ENCODE peak calls at places on chromosome 9, in eight cellular contexts. One of them, this sample, is unnamed.

GRCh38 chr9:86868611-86869010 is 78.7 kb downstream of the GAS1 start:
- DNase-seq in stimulated activated CD8-positive, alpha-beta memory T cell treated with anti-CD3 and anti-CD28 coated beads, Interleukin-15, amount 100 ng/mL, for 24 hours: no peak
- DNase-seq in tibial artery: no peak
- DNase-seq in CD4-positive, alpha-beta T cell: no peak
- DNase-seq in T-helper 17 cell: no peak
- DNase-seq in foreskin fibroblast: peak
- DNase-seq in activated naive CD4-positive, alpha-beta T cell treated with anti-CD3 and anti-CD28 coated beads for 36 hours: no peak
- DNase-seq in left colon: no peak
- DNase-seq in this sample: no peak

GRCh38 chr9:975740-976257 is 656 bp upstream of the DMRT3 start:
- DNase-seq in left colon: no peak
- DNase-seq in CD4-positive, alpha-beta T cell: no peak
- DNase-seq in foreskin fibroblast: no peak
- DNase-seq in stimulated activated CD8-positive, alpha-beta memory T cell treated with anti-CD3 and anti-CD28 coated beads, Interleukin-15, amount 100 ng/mL, for 24 hours: no peak
- DNase-seq in activated naive CD4-positive, alpha-beta T cell treated with anti-CD3 and anti-CD28 coated beads for 36 hours: no peak
- DNase-seq in T-helper 17 cell: no peak
- DNase-seq in tibial artery: no peak
- DNase-seq in this sample: no peak

GRCh38 chr9:111305914-111306313 is 24.1 kb downstream of the OR2K2 start:
- DNase-seq in activated naive CD4-positive, alpha-beta T cell treated with anti-CD3 and anti-CD28 coated beads for 36 hours: no peak
- DNase-seq in stimulated activated CD8-positive, alpha-beta memory T cell treated with anti-CD3 and anti-CD28 coated beads, Interleukin-15, amount 100 ng/mL, for 24 hours: no peak
- DNase-seq in foreskin fibroblast: no peak
- DNase-seq in tibial artery: no peak
- DNase-seq in left colon: no peak
- DNase-seq in T-helper 17 cell: no peak
- DNase-seq in CD4-positive, alpha-beta T cell: no peak
- DNase-seq in this sample: no peak

GRCh38 chr9:112308576-112308975 is 24.8 kb downstream of the PTBP3 start:
- DNase-seq in left colon: no peak
- DNase-seq in T-helper 17 cell: no peak
- DNase-seq in activated naive CD4-positive, alpha-beta T cell treated with anti-CD3 and anti-CD28 coated beads for 36 hours: no peak
- DNase-seq in stimulated activated CD8-positive, alpha-beta memory T cell treated with anti-CD3 and anti-CD28 coated beads, Interleukin-15, amount 100 ng/mL, for 24 hours: no peak
- DNase-seq in foreskin fibroblast: no peak
- DNase-seq in tibial artery: no peak
- DNase-seq in CD4-positive, alpha-beta T cell: no peak
- DNase-seq in this sample: no peak

GRCh38 chr9:34992376-34992951 is 2.9 kb downstream of the DNAJB5 start:
- DNase-seq in left colon: no peak
- DNase-seq in activated naive CD4-positive, alpha-beta T cell treated with anti-CD3 and anti-CD28 coated beads for 36 hours: peak
- DNase-seq in foreskin fibroblast: peak
- DNase-seq in CD4-positive, alpha-beta T cell: no peak
- DNase-seq in stimulated activated CD8-positive, alpha-beta memory T cell treated with anti-CD3 and anti-CD28 coated beads, Interleukin-15, amount 100 ng/mL, for 24 hours: no peak
- DNase-seq in T-helper 17 cell: no peak
- DNase-seq in tibial artery: peak
- DNase-seq in this sample: peak

GRCh38 chr9:16616686-16617085 is 253.8 kb downstream of the BNC2 start:
- DNase-seq in CD4-positive, alpha-beta T cell: no peak
- DNase-seq in stimulated activated CD8-positive, alpha-beta memory T cell treated with anti-CD3 and anti-CD28 coated beads, Interleukin-15, amount 100 ng/mL, for 24 hours: no peak
- DNase-seq in T-helper 17 cell: no peak
- DNase-seq in foreskin fibroblast: no peak
- DNase-seq in activated naive CD4-positive, alpha-beta T cell treated with anti-CD3 and anti-CD28 coated beads for 36 hours: no peak
- DNase-seq in left colon: no peak
- DNase-seq in tibial artery: no peak
- DNase-seq in this sample: no peak

GRCh38 chr9:16461231-16461840 is 409.1 kb downstream of the BNC2 start:
- DNase-seq in T-helper 17 cell: no peak
- DNase-seq in left colon: no peak
- DNase-seq in tibial artery: no peak
- DNase-seq in foreskin fibroblast: no peak
- DNase-seq in stimulated activated CD8-positive, alpha-beta memory T cell treated with anti-CD3 and anti-CD28 coated beads, Interleukin-15, amount 100 ng/mL, for 24 hours: no peak
- DNase-seq in activated naive CD4-positive, alpha-beta T cell treated with anti-CD3 and anti-CD28 coated beads for 36 hours: no peak
- DNase-seq in CD4-positive, alpha-beta T cell: no peak
- DNase-seq in this sample: no peak

GRCh38 chr9:70573308-70573707 is 158.9 kb upstream of the KLF9 start:
- DNase-seq in foreskin fibroblast: no peak
- DNase-seq in stimulated activated CD8-positive, alpha-beta memory T cell treated with anti-CD3 and anti-CD28 coated beads, Interleukin-15, amount 100 ng/mL, for 24 hours: no peak
- DNase-seq in activated naive CD4-positive, alpha-beta T cell treated with anti-CD3 and anti-CD28 coated beads for 36 hours: no peak
- DNase-seq in tibial artery: no peak
- DNase-seq in CD4-positive, alpha-beta T cell: no peak
- DNase-seq in left colon: no peak
- DNase-seq in T-helper 17 cell: no peak
- DNase-seq in this sample: no peak

GRCh38 chr9:26744362-26744965 is 148.1 kb downstream of the CAAP1 start:
- DNase-seq in CD4-positive, alpha-beta T cell: no peak
- DNase-seq in foreskin fibroblast: peak
- DNase-seq in tibial artery: no peak
- DNase-seq in left colon: no peak
- DNase-seq in activated naive CD4-positive, alpha-beta T cell treated with anti-CD3 and anti-CD28 coated beads for 36 hours: no peak
- DNase-seq in stimulated activated CD8-positive, alpha-beta memory T cell treated with anti-CD3 and anti-CD28 coated beads, Interleukin-15, amount 100 ng/mL, for 24 hours: no peak
- DNase-seq in T-helper 17 cell: no peak
- DNase-seq in this sample: no peak

GRCh38 chr9:19193029-19193324 is 37.5 kb upstream of the DENND4C start:
- DNase-seq in stimulated activated CD8-positive, alpha-beta memory T cell treated with anti-CD3 and anti-CD28 coated beads, Interleukin-15, amount 100 ng/mL, for 24 hours: no peak
- DNase-seq in T-helper 17 cell: no peak
- DNase-seq in CD4-positive, alpha-beta T cell: no peak
- DNase-seq in activated naive CD4-positive, alpha-beta T cell treated with anti-CD3 and anti-CD28 coated beads for 36 hours: no peak
- DNase-seq in left colon: no peak
- DNase-seq in tibial artery: no peak
- DNase-seq in foreskin fibroblast: no peak
- DNase-seq in this sample: no peak

GRCh38 chr9:130672466-130672865 is 8.1 kb downstream of the PRDM12 start:
- DNase-seq in tibial artery: no peak
- DNase-seq in foreskin fibroblast: no peak
- DNase-seq in stimulated activated CD8-positive, alpha-beta memory T cell treated with anti-CD3 and anti-CD28 coated beads, Interleukin-15, amount 100 ng/mL, for 24 hours: no peak
- DNase-seq in left colon: no peak
- DNase-seq in activated naive CD4-positive, alpha-beta T cell treated with anti-CD3 and anti-CD28 coated beads for 36 hours: no peak
- DNase-seq in CD4-positive, alpha-beta T cell: no peak
- DNase-seq in T-helper 17 cell: no peak
- DNase-seq in this sample: no peak

GRCh38 chr9:87713278-87713989 is 12.5 kb upstream of the CTSL start:
- DNase-seq in CD4-positive, alpha-beta T cell: no peak
- DNase-seq in activated naive CD4-positive, alpha-beta T cell treated with anti-CD3 and anti-CD28 coated beads for 36 hours: peak
- DNase-seq in left colon: peak
- DNase-seq in T-helper 17 cell: no peak
- DNase-seq in stimulated activated CD8-positive, alpha-beta memory T cell treated with anti-CD3 and anti-CD28 coated beads, Interleukin-15, amount 100 ng/mL, for 24 hours: no peak
- DNase-seq in foreskin fibroblast: peak
- DNase-seq in tibial artery: peak
- DNase-seq in this sample: peak